ENCODE peak calls at places on chromosome 19, in six cellular contexts. R, C, G, K, M and W are unnamed samples.

GRCh38 chr19:43768273-43769050 is 12.3 kb downstream of the KCNN4 start:
- DNase-seq in R (no peak), C (no peak), G (no peak), K (no peak), M (no peak), W (no peak)

GRCh38 chr19:41886761-41887710 is 4.1 kb downstream of the ARHGEF1 start:
- DNase-seq in R (no peak), C (no peak), G (no peak), K (no peak), M (no peak), W (peak; percentile 82)

GRCh38 chr19:46351241-46352041 is 4.6 kb downstream of the PPP5C start:
- DNase-seq in R (no peak), C (no peak), G (no peak), K (peak; percentile 43), M (peak; percentile 37), W (peak; percentile 60)

GRCh38 chr19:39679791-39680168 is 24.1 kb downstream of the LGALS16 start:
- DNase-seq in R (peak; percentile 33), C (no peak), G (no peak), K (no peak), M (no peak), W (no peak)

GRCh38 chr19:58021541-58022282 is 12.1 kb upstream of the ZSCAN1 start:
- DNase-seq in R (peak; percentile 8), C (peak; percentile 81), G (peak; percentile 59), K (peak; percentile 40), M (peak; percentile 55), W (no peak)

GRCh38 chr19:48511321-48511731 is 309 bp downstream of the LMTK3 start:
- DNase-seq in R (no peak), C (no peak), G (no peak), K (no peak), M (no peak), W (no peak)

GRCh38 chr19:44611812-44612295 is 1.5 kb upstream of the IGSF23 start:
- DNase-seq in R (no peak), C (no peak), G (no peak), K (no peak), M (no peak), W (no peak)

GRCh38 chr19:518292-519231 is 11.3 kb downstream of the TPGS1 start:
- DNase-seq in R (no peak), C (no peak), G (peak; percentile 60), K (peak; percentile 63), M (no peak), W (no peak)

GRCh38 chr19:18062043-18062442 is 24.7 kb downstream of the IL12RB1 start:
- DNase-seq in R (no peak), C (no peak), G (no peak), K (no peak), M (no peak), W (no peak)

GRCh38 chr19:48632692-48633147 is 4.5 kb downstream of the DBP start:
- DNase-seq in R (peak; percentile 41), C (no peak), G (no peak), K (peak; percentile 53), M (no peak), W (no peak)

GRCh38 chr19:42284641-42285341 is 15.7 kb downstream of the CIC start:
- DNase-seq in R (peak; percentile 14), C (no peak), G (no peak), K (no peak), M (no peak), W (peak; percentile 51)

GRCh38 chr19:45262570-45262969 is 11.5 kb downstream of the MARK4 start:
- DNase-seq in R (no peak), C (no peak), G (no peak), K (no peak), M (no peak), W (no peak)

GRCh38 chr19:38475176-38475575 is 41.7 kb downstream of the RYR1 start:
- DNase-seq in R (no peak), C (no peak), G (no peak), K (no peak), M (no peak), W (no peak)

GRCh38 chr19:37227996-37228395 is 10.0 kb downstream of the ZNF383 start:
- DNase-seq in R (peak; percentile 15), C (peak; percentile 31), G (no peak), K (no peak), M (peak; percentile 57), W (peak; percentile 53)

GRCh38 chr19:38675611-38676010 is 28.2 kb downstream of the ACTN4 start:
- DNase-seq in R (peak; percentile 18), C (no peak), G (peak; percentile 49), K (no peak), M (no peak), W (no peak)

GRCh38 chr19:961866-962620 is 22.1 kb upstream of the WDR18 start:
- DNase-seq in R (no peak), C (no peak), G (peak; percentile 87), K (peak; percentile 68), M (peak; percentile 66), W (no peak)

GRCh38 chr19:48509467-48510194 is 2.0 kb downstream of the LMTK3 start:
- DNase-seq in R (no peak), C (no peak), G (peak; percentile 34), K (no peak), M (peak; percentile 74), W (no peak)

GRCh38 chr19:41914191-41914834 is 13.9 kb downstream of the ERFL start:
- DNase-seq in R (no peak), C (no peak), G (no peak), K (no peak), M (no peak), W (no peak)

GRCh38 chr19:44764975-44765948 is 12.4 kb upstream of the CBLC start:
- DNase-seq in R (no peak), C (no peak), G (no peak), K (no peak), M (peak; percentile 89), W (no peak)

GRCh38 chr19:39926170-39926755 is 8.2 kb downstream of the FCGBP start:
- DNase-seq in R (no peak), C (no peak), G (no peak), K (no peak), M (no peak), W (no peak)

GRCh38 chr19:35346193-35347052 is 1.3 kb upstream of the FFAR1 start:
- DNase-seq in R (no peak), C (no peak), G (no peak), K (no peak), M (no peak), W (peak; percentile 66)

GRCh38 chr19:12792048-12792852 is 964 bp downstream of the JUNB start:
- DNase-seq in R (peak; percentile 86), C (peak; percentile 41), G (peak; percentile 64), K (peak; percentile 55), M (peak; percentile 60), W (peak; percentile 91)

GRCh38 chr19:42322305-42322704 is 3.1 kb upstream of the MEGF8 start:
- DNase-seq in R (no peak), C (no peak), G (no peak), K (no peak), M (no peak), W (no peak)

DNA sequence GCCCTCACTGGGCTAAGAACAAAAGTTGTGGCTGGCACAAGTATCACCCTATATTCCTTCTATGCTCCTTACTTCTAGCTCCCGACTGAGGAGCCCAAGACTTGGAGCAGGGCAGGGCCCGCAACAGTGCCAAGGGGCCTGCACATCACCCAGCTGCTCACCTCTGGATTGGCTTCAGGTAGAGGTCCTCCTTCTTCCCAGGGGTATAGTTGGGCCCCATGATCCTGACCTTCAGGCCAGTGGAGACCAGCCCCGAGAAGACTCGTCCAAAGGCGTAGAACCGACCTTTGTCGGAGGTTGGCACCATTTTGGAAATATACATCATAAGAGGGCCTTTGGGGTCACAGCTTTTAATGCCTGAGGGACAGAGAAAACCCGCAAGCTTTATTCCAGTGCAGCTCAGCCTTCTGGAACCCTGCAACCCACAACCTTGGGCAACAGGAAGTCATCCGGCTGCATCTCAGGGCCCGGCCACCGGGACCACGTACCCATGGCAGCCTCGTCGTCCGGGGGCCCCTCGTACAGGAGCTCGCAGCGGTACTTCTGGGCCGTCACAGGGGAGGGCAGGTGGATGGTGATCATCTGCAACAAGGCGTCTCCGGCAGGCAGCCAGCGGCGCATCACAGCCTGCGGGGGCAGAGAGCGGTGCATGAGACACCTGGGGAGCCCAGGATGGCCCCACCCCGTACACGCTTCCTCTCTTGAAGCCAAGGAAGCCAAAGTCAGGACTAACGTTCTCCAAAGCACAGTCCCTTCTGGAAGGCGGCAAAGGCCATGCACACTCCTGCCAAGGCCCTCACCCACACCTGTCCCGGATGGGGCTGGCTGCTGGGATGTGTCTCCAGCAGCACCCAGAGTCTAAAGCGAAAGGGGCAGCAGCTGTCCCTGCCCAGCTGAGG is 4.7 kb downstream of the EEF2 start:
- DNase-seq in R (no peak), C (peak; percentile 22), G (peak; percentile 25), K (no peak), M (no peak), W (no peak)
- H3K4me2 ChIP-seq in R (no peak overlapping the region), C (no peak overlapping the region), G (no peak overlapping the region), K (no peak overlapping the region), M (no peak overlapping the region), W (no peak overlapping the region)

DNA sequence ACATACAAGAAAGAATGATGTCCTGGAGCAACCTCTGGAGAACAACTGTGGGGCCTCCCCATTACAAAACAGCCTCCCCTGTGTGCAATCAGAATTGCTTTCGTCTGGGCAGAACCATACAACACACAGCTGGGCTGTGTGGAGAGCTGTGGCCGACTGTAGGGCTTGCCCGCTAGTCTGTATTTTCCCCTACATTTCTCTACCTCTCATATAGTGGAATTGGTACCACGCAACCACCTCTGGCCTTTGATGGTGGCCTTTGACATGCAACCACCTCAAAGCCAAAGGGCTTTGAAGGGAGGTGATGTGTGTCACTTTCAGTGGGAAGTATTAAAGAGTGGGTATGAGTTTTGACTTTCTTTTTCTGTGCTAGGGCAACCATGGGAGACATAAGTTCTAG is 34.0 kb downstream of the GARRE1 start:
- DNase-seq in R (no peak), C (no peak), G (no peak), K (no peak), M (no peak), W (no peak)
- H3K4me2 ChIP-seq in R (no peak overlapping the region), C (no peak overlapping the region), G (no peak overlapping the region), K (no peak overlapping the region), M (no peak overlapping the region), W (peak overlapping the region; percentile 46)

GRCh38 chr19:9906475-9907087 is 29.7 kb downstream of the OLFM2 start:
- DNase-seq in R (no peak), C (peak; percentile 31), G (no peak), K (no peak), M (no peak), W (no peak)
- H3K4me2 ChIP-seq in R (no peak overlapping the region), C (no peak overlapping the region), G (no peak overlapping the region), K (no peak overlapping the region), M (no peak overlapping the region), W (no peak overlapping the region)

DNA sequence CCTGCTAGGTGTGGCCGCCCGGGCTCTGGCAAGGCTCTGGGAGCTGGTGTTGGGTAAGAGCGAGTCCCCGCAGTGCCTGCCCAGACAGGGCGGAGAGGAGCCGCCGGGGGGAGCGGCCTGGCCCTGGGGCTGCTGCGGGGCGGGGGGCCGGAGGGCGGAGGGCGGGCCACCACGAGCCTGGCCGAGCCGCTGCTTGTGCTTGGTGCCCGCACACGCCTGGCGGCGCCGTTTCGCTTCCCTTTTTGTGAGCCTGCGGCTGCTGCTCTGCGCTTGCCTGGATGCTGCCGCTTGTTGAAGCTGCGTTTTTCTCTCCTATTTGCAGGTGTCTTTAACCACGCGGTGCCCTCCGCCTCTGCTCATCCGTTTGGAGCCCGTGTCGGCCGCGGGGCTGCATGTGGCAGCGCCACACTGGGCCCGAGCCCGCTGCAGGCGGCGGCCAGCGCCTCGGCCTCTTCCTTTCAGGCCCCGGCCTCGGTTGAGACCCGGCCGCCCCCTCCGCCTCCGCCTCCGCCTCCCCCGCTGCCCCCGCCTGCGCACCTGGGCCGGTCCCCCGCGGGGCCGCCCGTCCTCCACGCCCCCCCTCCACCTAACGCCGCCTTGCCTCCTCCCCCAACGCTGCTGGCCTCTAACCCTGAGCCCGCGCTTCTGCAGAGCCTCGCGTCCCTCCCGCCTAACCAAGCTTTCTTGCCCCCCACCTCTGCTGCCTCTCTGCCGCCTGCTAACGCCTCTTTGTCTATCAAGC is 8.5 kb downstream of the PLEKHJ1 start:
- DNase-seq in R (no peak), C (no peak), G (no peak), K (no peak), M (no peak), W (peak; percentile 99)
- H3K4me2 ChIP-seq in R (no peak overlapping the region), C (no peak overlapping the region), G (no peak overlapping the region), K (no peak overlapping the region), M (no peak overlapping the region), W (peak overlapping the region; percentile 74)

GRCh38 chr19:33391631-33392249 is 18.2 kb downstream of the CEBPG start:
- DNase-seq in R (no peak), C (peak; percentile 26), G (no peak), K (no peak), M (no peak), W (no peak)
- H3K4me2 ChIP-seq in R (no peak overlapping the region), C (no peak overlapping the region), G (no peak overlapping the region), K (no peak overlapping the region), M (no peak overlapping the region), W (no peak overlapping the region)